ENCODE peak calls at places on chromosomes 4 and X, in six cellular contexts. J, O, I, W, E and V are unnamed samples. For H3K27me3 and H3K4me1, the result is how much of the 10 kb centered on the place peaks cover.

GRCh38 chrX:22800806-22801205 is 199.0 kb upstream of the DDX53 start:
- DNase-seq in J (no peak), O (no peak), I (no peak), W (no peak), E (no peak), V (no peak)

GRCh38 chr4:21134994-21135393 is 434.7 kb downstream of the PACRGL start:
- DNase-seq in J (no peak), O (no peak), I (peak), W (no peak), E (no peak), V (no peak)

GRCh38 chrX:71148278-71148663 is 3.6 kb downstream of the NLGN3 start:
- DNase-seq in J (no peak), O (no peak), I (no peak), W (no peak), E (no peak), V (no peak)

GRCh38 chr4:108336076-108336475 is 167.3 kb upstream of the LEF1 start:
- DNase-seq in J (no peak), O (no peak), I (no peak), W (no peak), E (no peak), V (no peak)

GRCh38 chrX:45822124-45822523 is 621.4 kb upstream of the DIPK2B start:
- DNase-seq in J (no peak), O (no peak), I (no peak), W (no peak), E (no peak), V (no peak)

GRCh38 chr4:3862640-3863420 is 96.6 kb downstream of the ADRA2C start:
- DNase-seq in J (no peak), O (no peak), I (peak), W (no peak), E (no peak), V (no peak)

GRCh38 chrX:28133763-28134162 is 152.5 kb upstream of the DCAF8L1 start:
- DNase-seq in J (no peak), O (no peak), I (no peak), W (no peak), E (no peak), V (no peak)

GRCh38 chr4:6873291-6873690 is 36.3 kb upstream of the TBC1D14 start:
- DNase-seq in J (no peak), O (no peak), I (peak), W (no peak), E (no peak), V (no peak)

GRCh38 chrX:81261576-81261975 is 59.7 kb downstream of the SH3BGRL start:
- DNase-seq in J (no peak), O (no peak), I (no peak), W (no peak), E (no peak), V (no peak)

GRCh38 chrX:16870861-16871584 is 861 bp upstream of the RBBP7 start:
- DNase-seq in J (peak), O (peak), I (peak), W (no peak), E (no peak), V (peak)

GRCh38 chr4:149796381-149796780 is 19.3 kb downstream of the IQCM start:
- DNase-seq in J (no peak), O (no peak), I (no peak), W (no peak), E (no peak), V (no peak)

GRCh38 chr4:152563209-152563608 is 27.3 kb upstream of the FBXW7 start:
- DNase-seq in J (no peak), O (no peak), I (no peak), W (no peak), E (no peak), V (no peak)

GRCh38 chrX:36007207-36007606 is 87.7 kb downstream of the CFAP47 start:
- DNase-seq in J (no peak), O (no peak), I (no peak), W (no peak), E (no peak), V (no peak)

GRCh38 chr4:115655626-115656025 is 542.2 kb upstream of the NDST4 start:
- DNase-seq in J (no peak), O (no peak), I (no peak), W (no peak), E (no peak), V (no peak)

GRCh38 chr4:68871772-68872441 is 56.1 kb downstream of the UGT2B10 start:
- DNase-seq in J (no peak), O (no peak), I (no peak), W (no peak), E (no peak), V (no peak)

GRCh38 chrX:72308566-72309296 is 3.0 kb upstream of the CITED1 start:
- DNase-seq in J (peak), O (no peak), I (peak), W (peak), E (no peak), V (peak)

GRCh38 chr4:112836895-112837294 is 200.0 kb downstream of the LARP7 start:
- DNase-seq in J (no peak), O (no peak), I (no peak), W (no peak), E (no peak), V (no peak)

GRCh38 chr4:11468901-11469300 is 40.2 kb upstream of the HS3ST1 start:
- DNase-seq in J (no peak), O (no peak), I (no peak), W (no peak), E (no peak), V (no peak)

GRCh38 chr4:78482281-78482680 is 69.3 kb upstream of the ANXA3 start:
- DNase-seq in J (no peak), O (no peak), I (no peak), W (no peak), E (no peak), V (no peak)

GRCh38 chr4:85776579-85776978 is 301.6 kb downstream of the ARHGAP24 start:
- DNase-seq in J (no peak), O (no peak), I (no peak), W (no peak), E (no peak), V (no peak)

GRCh38 chr4:165464813-165465381 is 86.1 kb downstream of the CPE start:
- DNase-seq in J (no peak), O (no peak), I (peak), W (no peak), E (no peak), V (no peak)

GRCh38 chrX:135652602-135653001 is 60.8 kb upstream of the CT45A1 start:
- DNase-seq in J (no peak), O (no peak), I (no peak), W (no peak), E (no peak), V (no peak)

GRCh38 chr4:107825072-107825789 is 499 bp downstream of the SGMS2 start:
- DNase-seq in J (no peak), O (no peak), I (peak), W (no peak), E (peak), V (peak)

GRCh38 chrX:135345328-135345645 is 36.0 kb downstream of the ETDC start:
- DNase-seq in J (no peak), O (no peak), I (no peak), W (peak), E (no peak), V (peak)

GRCh38 chrX:53440631-53441517 is 6.7 kb upstream of the HSD17B10 start:
- DNase-seq in J (peak), O (no peak), I (peak), W (peak), E (peak), V (peak)

GRCh38 chr4:124804584-124804983 is 92.1 kb upstream of the ANKRD50 start:
- DNase-seq in J (no peak), O (no peak), I (no peak), W (no peak), E (no peak), V (no peak)

GRCh38 chr4:106048250-106048931 is 153.1 kb downstream of the NPNT start:
- DNase-seq in J (no peak), O (no peak), I (peak), W (no peak), E (no peak), V (no peak)

GRCh38 chr4:73705056-73705432 is 35.3 kb upstream of the CXCL8 start:
- DNase-seq in J (no peak), O (no peak), I (peak), W (no peak), E (no peak), V (no peak)

GRCh38 chr4:112270643-112271484 is 14.8 kb downstream of the TIFA start:
- DNase-seq in J (no peak), O (no peak), I (no peak), W (no peak), E (no peak), V (no peak)

GRCh38 chrX:16920116-16920515 is 26.3 kb upstream of the REPS2 start:
- DNase-seq in J (no peak), O (no peak), I (no peak), W (no peak), E (no peak), V (no peak)

GRCh38 chr4:140374130-140374477 is 658 bp downstream of the SCOC start:
- DNase-seq in J (no peak), O (no peak), I (no peak), W (no peak), E (no peak), V (no peak)

GRCh38 chr4:128525387-128525786 is 237.8 kb upstream of the PGRMC2 start:
- DNase-seq in J (no peak), O (no peak), I (no peak), W (no peak), E (no peak), V (no peak)

GRCh38 chr4:112284662-112285411 is 867 bp downstream of the TIFA start:
- DNase-seq in J (peak), O (no peak), I (no peak), W (peak), E (no peak), V (peak)

GRCh38 chr4:55397024-55397520 is 1.3 kb downstream of the TMEM165 start:
- DNase-seq in J (no peak), O (no peak), I (no peak), W (peak), E (peak), V (peak)
- H3K27me3 ChIP-seq in J (under half), O (under half), I (under half), W (under half), E (under half), V (under half)

DNA sequence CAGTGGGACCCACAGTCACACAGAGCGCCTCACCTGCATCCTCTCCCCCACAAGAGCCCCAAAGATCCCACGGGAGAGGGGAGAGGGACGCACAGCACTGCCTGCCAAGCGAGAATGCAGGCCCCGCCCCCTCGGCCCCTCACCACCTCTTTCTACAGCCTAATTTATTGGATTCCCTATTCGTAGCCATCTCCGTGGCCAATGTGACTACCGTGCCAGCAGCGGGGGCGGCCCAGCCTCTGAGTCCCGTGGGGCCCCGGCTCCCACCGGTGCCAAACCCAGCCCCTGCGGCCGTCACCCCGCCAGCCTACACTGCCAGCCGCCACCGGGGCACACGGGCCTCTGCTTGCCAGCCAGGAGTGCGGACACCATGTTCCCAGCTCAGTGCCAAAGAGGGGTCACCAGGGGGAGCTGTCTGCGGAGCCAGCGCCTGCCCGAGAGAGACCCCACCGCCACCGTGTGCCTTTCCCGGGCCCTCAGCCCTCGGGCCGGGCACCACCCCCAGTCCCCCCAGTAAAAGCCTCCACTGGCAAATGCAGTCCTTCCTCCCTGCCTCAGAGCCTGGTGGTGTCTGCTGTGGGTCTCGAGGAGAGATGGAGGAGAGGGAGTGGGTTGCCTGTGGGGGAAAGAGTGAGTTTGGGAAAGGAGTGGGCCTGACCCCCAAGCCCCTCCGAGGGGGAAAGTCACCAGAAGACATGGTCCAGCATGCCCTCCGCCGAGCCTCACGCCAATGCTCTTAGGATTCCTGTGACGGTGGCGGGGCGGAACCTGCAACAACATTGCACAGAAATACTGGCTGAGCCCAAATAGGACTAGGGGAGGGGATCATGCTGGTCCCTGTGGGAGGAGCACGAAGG is 19.6 kb upstream of the PLXNB3 start:
- DNase-seq in J (no peak), O (peak), I (peak), W (no peak), E (no peak), V (peak)
- H3K4me3 ChIP-seq in J (no peak), O (no peak), I (peak), W (no peak), E (peak), V (no peak)

GRCh38 chr4:103198111-103198765 is at the start of gene CENPE:
- DNase-seq in J (peak), O (peak), I (peak), W (peak), E (peak), V (peak)

GRCh38 chr4:103199009-103199408 is 866 bp upstream of the CENPE start:
- DNase-seq in J (no peak), O (no peak), I (no peak), W (no peak), E (no peak), V (no peak)

GRCh38 chr4:103201724-103202123 is 3.6 kb upstream of the CENPE start:
- DNase-seq in J (no peak), O (no peak), I (peak), W (no peak), E (no peak), V (no peak)

GRCh38 chr4:103204114-103204513 is 6.0 kb upstream of the CENPE start:
- DNase-seq in J (no peak), O (no peak), I (peak), W (no peak), E (no peak), V (no peak)

GRCh38 chr4:103201254-103201653 is 3.1 kb upstream of the CENPE start:
- DNase-seq in J (no peak), O (no peak), I (no peak), W (no peak), E (no peak), V (no peak)
- H3K4me1 ChIP-seq in J (under half), O (under half), I (under half), W (under half), E (under half), V (under half)

DNA sequence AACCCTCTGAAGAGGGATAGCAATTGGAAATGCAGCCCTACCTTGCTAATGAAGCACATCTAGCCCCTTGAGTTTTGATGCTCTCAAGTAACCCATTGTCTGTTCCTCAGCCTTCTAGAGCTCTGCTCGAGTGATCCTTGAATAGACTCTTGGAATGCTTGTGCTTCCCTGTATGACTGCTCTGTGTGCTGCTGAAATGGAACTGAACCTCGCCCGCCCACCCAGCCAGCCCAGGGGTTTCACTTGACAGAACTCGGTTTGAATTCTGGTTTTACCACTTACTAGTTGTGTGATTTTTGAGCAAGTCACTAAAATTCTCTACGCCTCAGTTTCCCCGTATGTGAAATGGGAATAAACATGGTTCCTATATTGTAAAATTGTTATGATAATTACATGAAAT is 77.1 kb downstream of the MID2 start:
- DNase-seq in J (no peak), O (no peak), I (no peak), W (no peak), E (no peak), V (no peak)
- H3K27me3 ChIP-seq in J (under half), O (under half), I (under half), W (under half), E (under half), V (under half)

DNA sequence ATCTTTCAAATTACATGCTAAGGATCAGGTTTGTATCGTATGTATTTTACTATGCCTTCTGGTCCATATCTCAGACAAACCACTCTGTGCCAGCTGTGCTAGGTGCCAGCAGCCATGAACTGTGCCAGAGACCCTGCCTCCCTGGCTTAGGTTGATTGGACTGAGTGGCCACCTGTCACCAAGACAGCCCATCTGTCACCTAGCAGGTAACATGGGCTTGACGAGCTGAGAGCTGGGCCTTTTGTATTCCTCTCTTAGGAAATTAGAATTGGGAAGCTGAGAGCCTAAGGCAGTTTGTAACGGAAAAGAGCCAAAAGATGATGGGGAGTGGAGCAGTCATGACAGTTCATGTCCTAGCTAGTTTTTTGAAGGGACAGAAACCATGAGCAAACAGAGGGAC is 42.5 kb downstream of the TMEM164 start:
- DNase-seq in J (no peak), O (no peak), I (no peak), W (no peak), E (no peak), V (no peak)
- H3K4me3 ChIP-seq in J (no peak), O (no peak), I (no peak), W (no peak), E (no peak), V (no peak)

DNA sequence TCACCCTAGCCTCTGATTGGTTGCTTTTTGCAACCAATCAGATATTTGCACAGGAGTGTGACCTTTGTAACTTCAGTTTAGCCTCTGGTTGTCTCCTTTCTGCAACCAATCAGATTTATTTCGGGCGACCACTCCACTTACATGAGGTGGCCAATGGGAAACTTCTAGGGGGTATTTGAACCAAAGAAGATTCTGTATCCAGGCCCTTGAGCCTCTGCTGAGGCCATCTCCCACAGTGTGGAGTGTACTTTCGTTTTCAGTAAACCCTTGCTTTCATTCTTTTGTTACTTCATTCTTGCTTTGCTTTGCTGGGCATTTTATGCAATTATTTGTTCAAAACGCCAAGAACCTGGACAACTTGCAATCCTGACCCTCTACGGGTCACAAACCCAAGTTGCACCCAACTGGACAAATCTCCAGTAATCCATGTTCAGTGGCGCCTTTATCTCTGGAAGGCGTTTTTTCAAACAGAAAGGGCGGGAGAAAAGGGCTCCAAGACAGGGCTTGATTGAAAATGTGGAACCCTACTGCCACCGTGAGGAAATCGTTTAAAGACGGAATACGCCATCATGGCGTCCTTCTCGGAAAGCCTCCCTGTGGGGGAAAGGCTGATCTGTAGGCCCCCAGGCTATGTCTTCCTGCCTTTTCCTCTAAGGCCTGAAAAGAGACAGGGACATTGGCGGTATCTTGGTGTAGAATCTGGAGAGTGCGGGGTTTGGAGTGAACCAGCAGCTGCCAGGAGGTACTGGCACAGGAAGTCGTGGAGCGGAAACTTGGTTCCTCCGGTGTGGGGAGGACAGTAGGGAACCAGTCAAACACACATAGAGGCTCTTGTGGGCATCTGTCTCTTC is 184.6 kb downstream of the OR13H1 start:
- DNase-seq in J (peak), O (peak), I (no peak), W (peak), E (no peak), V (peak)
- H3K4me1 ChIP-seq in J (under half), O (under half), I (under half), W (under half), E (under half), V (under half)

DNA sequence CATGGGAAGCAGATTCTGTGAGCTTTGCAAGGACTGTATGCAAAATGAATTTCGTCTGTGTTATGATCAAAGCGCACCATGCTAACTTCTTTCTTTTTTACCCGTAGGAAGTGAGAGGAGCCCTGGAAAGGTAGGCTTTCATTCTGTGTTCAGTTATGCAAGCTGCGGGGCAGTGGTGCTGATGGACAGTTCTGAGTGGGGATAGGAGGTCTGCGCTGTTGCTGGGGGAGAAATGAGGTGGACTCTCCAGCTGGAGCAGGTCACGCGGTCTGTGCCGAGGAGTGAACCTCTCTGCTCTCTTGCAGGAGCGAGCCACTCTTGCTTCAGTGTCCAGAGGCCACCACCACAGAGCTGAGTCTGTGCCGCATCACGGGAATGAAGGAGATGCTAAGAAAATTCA is 4.5 kb downstream of the TRIML1 start:
- DNase-seq in J (no peak), O (no peak), I (no peak), W (no peak), E (no peak), V (no peak)
- H3K27me3 ChIP-seq in J (under half), O (under half), I (under half), W (under half), E (under half), V (under half)